ENCODE peak calls at places on chromosomes 7 and 10, in seven cellular contexts. One of them, this sample, is unnamed.

GRCh38 chr7:2124604-2125345 is 108.0 kb downstream of the MAD1L1 start:
- DNase-seq in sciatic nerve: no peak
- DNase-seq in stimulated activated CD4-positive, alpha-beta T cell treated with anti-CD3 and anti-CD28 coated beads, Interleukin-1b, Interleukin-23, amount 100 ng/mL, for 4 hours: no peak
- DNase-seq in BE2C: no peak
- DNase-seq in iris pigment epithelial cell: no peak
- DNase-seq in NCI-H1092: no peak
- DNase-seq in cardiac fibroblast: no peak
- DNase-seq in this sample: no peak

GRCh38 chr7:80941206-80941758 is 22.4 kb upstream of the SEMA3C start:
- DNase-seq in sciatic nerve: no peak
- DNase-seq in stimulated activated CD4-positive, alpha-beta T cell treated with anti-CD3 and anti-CD28 coated beads, Interleukin-1b, Interleukin-23, amount 100 ng/mL, for 4 hours: no peak
- DNase-seq in BE2C: no peak
- DNase-seq in iris pigment epithelial cell: peak
- DNase-seq in NCI-H1092: no peak
- DNase-seq in cardiac fibroblast: peak
- DNase-seq in this sample: no peak

GRCh38 chr10:92720306-92721165 is 30.8 kb downstream of the HHEX start:
- DNase-seq in sciatic nerve: no peak
- DNase-seq in stimulated activated CD4-positive, alpha-beta T cell treated with anti-CD3 and anti-CD28 coated beads, Interleukin-1b, Interleukin-23, amount 100 ng/mL, for 4 hours: no peak
- DNase-seq in BE2C: no peak
- DNase-seq in iris pigment epithelial cell: no peak
- DNase-seq in NCI-H1092: peak
- DNase-seq in cardiac fibroblast: peak
- DNase-seq in this sample: no peak

GRCh38 chr10:15169555-15170407 is 1.3 kb upstream of the NMT2 start:
- DNase-seq in sciatic nerve: peak
- DNase-seq in stimulated activated CD4-positive, alpha-beta T cell treated with anti-CD3 and anti-CD28 coated beads, Interleukin-1b, Interleukin-23, amount 100 ng/mL, for 4 hours: no peak
- DNase-seq in BE2C: no peak
- DNase-seq in iris pigment epithelial cell: peak
- DNase-seq in NCI-H1092: no peak
- DNase-seq in cardiac fibroblast: no peak
- DNase-seq in this sample: no peak

GRCh38 chr10:99429521-99430095 is 816 bp downstream of the GOT1 start:
- DNase-seq in sciatic nerve: no peak
- DNase-seq in stimulated activated CD4-positive, alpha-beta T cell treated with anti-CD3 and anti-CD28 coated beads, Interleukin-1b, Interleukin-23, amount 100 ng/mL, for 4 hours: no peak
- DNase-seq in BE2C: no peak
- DNase-seq in iris pigment epithelial cell: no peak
- DNase-seq in NCI-H1092: no peak
- DNase-seq in cardiac fibroblast: no peak
- DNase-seq in this sample: no peak

GRCh38 chr10:9301148-9301547 is 1246.7 kb downstream of the GATA3 start:
- DNase-seq in sciatic nerve: no peak
- DNase-seq in stimulated activated CD4-positive, alpha-beta T cell treated with anti-CD3 and anti-CD28 coated beads, Interleukin-1b, Interleukin-23, amount 100 ng/mL, for 4 hours: no peak
- DNase-seq in BE2C: peak
- DNase-seq in iris pigment epithelial cell: no peak
- DNase-seq in NCI-H1092: no peak
- DNase-seq in cardiac fibroblast: no peak
- DNase-seq in this sample: no peak

GRCh38 chr7:7868245-7868899 is 100.2 kb upstream of the GLCCI1 start:
- DNase-seq in sciatic nerve: no peak
- DNase-seq in stimulated activated CD4-positive, alpha-beta T cell treated with anti-CD3 and anti-CD28 coated beads, Interleukin-1b, Interleukin-23, amount 100 ng/mL, for 4 hours: no peak
- DNase-seq in BE2C: no peak
- DNase-seq in iris pigment epithelial cell: no peak
- DNase-seq in NCI-H1092: no peak
- DNase-seq in cardiac fibroblast: no peak
- DNase-seq in this sample: no peak

GRCh38 chr10:27660705-27661104 is 84.9 kb downstream of the MKX start:
- DNase-seq in sciatic nerve: no peak
- DNase-seq in stimulated activated CD4-positive, alpha-beta T cell treated with anti-CD3 and anti-CD28 coated beads, Interleukin-1b, Interleukin-23, amount 100 ng/mL, for 4 hours: no peak
- DNase-seq in BE2C: no peak
- DNase-seq in iris pigment epithelial cell: no peak
- DNase-seq in NCI-H1092: no peak
- DNase-seq in cardiac fibroblast: no peak
- DNase-seq in this sample: no peak

GRCh38 chr7:128254470-128254869 is 13.4 kb downstream of the LEP start:
- DNase-seq in sciatic nerve: no peak
- DNase-seq in stimulated activated CD4-positive, alpha-beta T cell treated with anti-CD3 and anti-CD28 coated beads, Interleukin-1b, Interleukin-23, amount 100 ng/mL, for 4 hours: no peak
- DNase-seq in BE2C: no peak
- DNase-seq in iris pigment epithelial cell: no peak
- DNase-seq in NCI-H1092: no peak
- DNase-seq in cardiac fibroblast: no peak
- DNase-seq in this sample: no peak

GRCh38 chr10:12431453-12432101 is 82.2 kb downstream of the CAMK1D start:
- DNase-seq in sciatic nerve: peak
- DNase-seq in stimulated activated CD4-positive, alpha-beta T cell treated with anti-CD3 and anti-CD28 coated beads, Interleukin-1b, Interleukin-23, amount 100 ng/mL, for 4 hours: no peak
- DNase-seq in BE2C: no peak
- DNase-seq in iris pigment epithelial cell: no peak
- DNase-seq in NCI-H1092: no peak
- DNase-seq in cardiac fibroblast: no peak
- DNase-seq in this sample: no peak

GRCh38 chr10:27190508-27190907 is 35.4 kb downstream of the MASTL start:
- DNase-seq in sciatic nerve: no peak
- DNase-seq in stimulated activated CD4-positive, alpha-beta T cell treated with anti-CD3 and anti-CD28 coated beads, Interleukin-1b, Interleukin-23, amount 100 ng/mL, for 4 hours: no peak
- DNase-seq in BE2C: no peak
- DNase-seq in iris pigment epithelial cell: no peak
- DNase-seq in NCI-H1092: no peak
- DNase-seq in cardiac fibroblast: no peak
- DNase-seq in this sample: no peak

GRCh38 chr10:63675171-63675570 is 154.0 kb downstream of the REEP3 start:
- DNase-seq in sciatic nerve: no peak
- DNase-seq in stimulated activated CD4-positive, alpha-beta T cell treated with anti-CD3 and anti-CD28 coated beads, Interleukin-1b, Interleukin-23, amount 100 ng/mL, for 4 hours: no peak
- DNase-seq in BE2C: no peak
- DNase-seq in iris pigment epithelial cell: peak
- DNase-seq in NCI-H1092: no peak
- DNase-seq in cardiac fibroblast: peak
- DNase-seq in this sample: no peak

GRCh38 chr7:75729851-75730274 is 8.9 kb downstream of the HIP1 start:
- DNase-seq in sciatic nerve: no peak
- DNase-seq in stimulated activated CD4-positive, alpha-beta T cell treated with anti-CD3 and anti-CD28 coated beads, Interleukin-1b, Interleukin-23, amount 100 ng/mL, for 4 hours: no peak
- DNase-seq in BE2C: no peak
- DNase-seq in iris pigment epithelial cell: no peak
- DNase-seq in NCI-H1092: no peak
- DNase-seq in cardiac fibroblast: no peak
- DNase-seq in this sample: no peak

GRCh38 chr7:97004931-97005763 is at the start of gene DLX6:
- DNase-seq in sciatic nerve: no peak
- DNase-seq in stimulated activated CD4-positive, alpha-beta T cell treated with anti-CD3 and anti-CD28 coated beads, Interleukin-1b, Interleukin-23, amount 100 ng/mL, for 4 hours: no peak
- DNase-seq in BE2C: peak
- DNase-seq in iris pigment epithelial cell: no peak
- DNase-seq in NCI-H1092: peak
- DNase-seq in cardiac fibroblast: no peak
- DNase-seq in this sample: peak

GRCh38 chr7:31443457-31443856 is 70.4 kb upstream of the ITPRID1 start:
- DNase-seq in sciatic nerve: no peak
- DNase-seq in stimulated activated CD4-positive, alpha-beta T cell treated with anti-CD3 and anti-CD28 coated beads, Interleukin-1b, Interleukin-23, amount 100 ng/mL, for 4 hours: no peak
- DNase-seq in BE2C: no peak
- DNase-seq in iris pigment epithelial cell: peak
- DNase-seq in NCI-H1092: peak
- DNase-seq in cardiac fibroblast: peak
- DNase-seq in this sample: peak

GRCh38 chr10:84593546-84593945 is 265.2 kb downstream of the CCSER2 start:
- DNase-seq in sciatic nerve: no peak
- DNase-seq in stimulated activated CD4-positive, alpha-beta T cell treated with anti-CD3 and anti-CD28 coated beads, Interleukin-1b, Interleukin-23, amount 100 ng/mL, for 4 hours: no peak
- DNase-seq in BE2C: no peak
- DNase-seq in iris pigment epithelial cell: no peak
- DNase-seq in NCI-H1092: no peak
- DNase-seq in cardiac fibroblast: no peak
- DNase-seq in this sample: no peak

GRCh38 chr10:33801705-33802104 is 467.2 kb upstream of the NRP1 start:
- DNase-seq in sciatic nerve: no peak
- DNase-seq in stimulated activated CD4-positive, alpha-beta T cell treated with anti-CD3 and anti-CD28 coated beads, Interleukin-1b, Interleukin-23, amount 100 ng/mL, for 4 hours: no peak
- DNase-seq in BE2C: no peak
- DNase-seq in iris pigment epithelial cell: peak
- DNase-seq in NCI-H1092: no peak
- DNase-seq in cardiac fibroblast: no peak
- DNase-seq in this sample: no peak

GRCh38 chr7:7157887-7158271 is 24.5 kb upstream of the C1GALT1 start:
- DNase-seq in sciatic nerve: no peak
- DNase-seq in stimulated activated CD4-positive, alpha-beta T cell treated with anti-CD3 and anti-CD28 coated beads, Interleukin-1b, Interleukin-23, amount 100 ng/mL, for 4 hours: no peak
- DNase-seq in BE2C: no peak
- DNase-seq in iris pigment epithelial cell: peak
- DNase-seq in NCI-H1092: no peak
- DNase-seq in cardiac fibroblast: peak
- DNase-seq in this sample: no peak

GRCh38 chr10:119658274-119658673 is 7.1 kb downstream of the BAG3 start:
- DNase-seq in sciatic nerve: peak
- DNase-seq in stimulated activated CD4-positive, alpha-beta T cell treated with anti-CD3 and anti-CD28 coated beads, Interleukin-1b, Interleukin-23, amount 100 ng/mL, for 4 hours: no peak
- DNase-seq in BE2C: peak
- DNase-seq in iris pigment epithelial cell: peak
- DNase-seq in NCI-H1092: no peak
- DNase-seq in cardiac fibroblast: peak
- DNase-seq in this sample: no peak

GRCh38 chr7:105218939-105219770 is 169.6 kb downstream of the SRPK2 start:
- DNase-seq in sciatic nerve: no peak
- DNase-seq in stimulated activated CD4-positive, alpha-beta T cell treated with anti-CD3 and anti-CD28 coated beads, Interleukin-1b, Interleukin-23, amount 100 ng/mL, for 4 hours: no peak
- DNase-seq in BE2C: no peak
- DNase-seq in iris pigment epithelial cell: peak
- DNase-seq in NCI-H1092: no peak
- DNase-seq in cardiac fibroblast: no peak
- DNase-seq in this sample: no peak

This sample was measured in D721Med.